ENCODE peak calls at places on chromosomes 1 and 21, in four cellular contexts. One of them, this sample, is unnamed.

GRCh38 chr1:147545133-147545532 is 3.8 kb downstream of the BCL9 start:
- DNase-seq in IMR-90: peak; percentile 63
- DNase-seq in K562: no peak
- DNase-seq in GM12878: peak; percentile 24
- DNase-seq in this sample: no peak

GRCh38 chr1:36567601-36568341 is 85.1 kb upstream of the CSF3R start:
- DNase-seq in IMR-90: no peak
- DNase-seq in K562: no peak
- DNase-seq in GM12878: no peak
- DNase-seq in this sample: no peak

GRCh38 chr1:244341455-244342450 is 110.0 kb downstream of the ADSS2 start:
- DNase-seq in IMR-90: no peak
- DNase-seq in K562: peak; percentile 69
- DNase-seq in GM12878: no peak
- DNase-seq in this sample: peak; percentile 93

GRCh38 chr21:45818904-45819285 is 162.7 kb upstream of the COL6A1 start:
- DNase-seq in IMR-90: peak; percentile 84
- DNase-seq in K562: no peak
- DNase-seq in GM12878: peak; percentile 21
- DNase-seq in this sample: no peak

GRCh38 chr1:182279724-182280506 is 111.7 kb downstream of the GLUL start:
- DNase-seq in IMR-90: no peak
- DNase-seq in K562: no peak
- DNase-seq in GM12878: no peak
- DNase-seq in this sample: no peak

GRCh38 chr1:165903672-165904071 is 76.3 kb downstream of the UCK2 start:
- DNase-seq in IMR-90: peak; percentile 80
- DNase-seq in K562: no peak
- DNase-seq in GM12878: no peak
- DNase-seq in this sample: peak; percentile 86

GRCh38 chr1:161119379-161120061 is 1.6 kb downstream of the NIT1 start:
- DNase-seq in IMR-90: peak; percentile 75
- DNase-seq in K562: peak; percentile 81
- DNase-seq in GM12878: no peak
- DNase-seq in this sample: peak; percentile 55

GRCh38 chr1:196002906-196003305 is 605.3 kb downstream of the KCNT2 start:
- DNase-seq in IMR-90: no peak
- DNase-seq in K562: no peak
- DNase-seq in GM12878: no peak
- DNase-seq in this sample: no peak

GRCh38 chr1:51284487-51284954 is 45.8 kb downstream of the TTC39A start:
- DNase-seq in IMR-90: peak; percentile 48
- DNase-seq in K562: peak; percentile 94
- DNase-seq in GM12878: no peak
- DNase-seq in this sample: peak; percentile 94

GRCh38 chr1:175725684-175726083 is 17.7 kb downstream of the TNR start:
- DNase-seq in IMR-90: peak; percentile 9
- DNase-seq in K562: peak; percentile 51
- DNase-seq in GM12878: no peak
- DNase-seq in this sample: peak; percentile 54

GRCh38 chr1:41319803-41320711 is 41.2 kb upstream of the FOXO6 start:
- DNase-seq in IMR-90: no peak
- DNase-seq in K562: no peak
- DNase-seq in GM12878: no peak
- DNase-seq in this sample: no peak

GRCh38 chr1:19476440-19477190 is 8.7 kb downstream of the CAPZB start:
- DNase-seq in IMR-90: peak; percentile 79
- DNase-seq in K562: peak; percentile 46
- DNase-seq in GM12878: peak; percentile 56
- DNase-seq in this sample: peak; percentile 97

GRCh38 chr1:155325596-155325893 is 4.9 kb downstream of the RUSC1 start:
- DNase-seq in IMR-90: no peak
- DNase-seq in K562: no peak
- DNase-seq in GM12878: no peak
- DNase-seq in this sample: no peak

GRCh38 chr1:39407889-39408640 is 83.4 kb upstream of the BMP8A start:
- DNase-seq in IMR-90: no peak
- DNase-seq in K562: no peak
- DNase-seq in GM12878: no peak
- DNase-seq in this sample: no peak

GRCh38 chr1:214566158-214567104 is 15.0 kb upstream of the PTPN14 start:
- DNase-seq in IMR-90: peak; percentile 94
- DNase-seq in K562: no peak
- DNase-seq in GM12878: no peak
- DNase-seq in this sample: peak; percentile 67

GRCh38 chr1:84539972-84540371 is 33.6 kb upstream of the GNG5 start:
- DNase-seq in IMR-90: peak; percentile 54
- DNase-seq in K562: no peak
- DNase-seq in GM12878: no peak
- DNase-seq in this sample: no peak

GRCh38 chr1:844472-845026 is 79.2 kb upstream of the SAMD11 start:
- DNase-seq in IMR-90: no peak
- DNase-seq in K562: no peak
- DNase-seq in GM12878: no peak
- DNase-seq in this sample: no peak

GRCh38 chr1:3366181-3367051 is 88.0 kb upstream of the ARHGEF16 start:
- DNase-seq in IMR-90: peak; percentile 10
- DNase-seq in K562: no peak
- DNase-seq in GM12878: no peak
- DNase-seq in this sample: no peak

GRCh38 chr1:116346943-116347673 is 25.9 kb upstream of the ATP1A1 start:
- DNase-seq in IMR-90: no peak
- DNase-seq in K562: no peak
- DNase-seq in GM12878: no peak
- DNase-seq in this sample: no peak

GRCh38 chr21:16305686-16306085 is 575.9 kb downstream of the USP25 start:
- DNase-seq in IMR-90: no peak
- DNase-seq in K562: no peak
- DNase-seq in GM12878: no peak
- DNase-seq in this sample: peak; percentile 85

GRCh38 chr1:174007846-174008245 is 14.3 kb downstream of the RC3H1 start:
- DNase-seq in IMR-90: peak; percentile 48
- DNase-seq in K562: no peak
- DNase-seq in GM12878: no peak
- DNase-seq in this sample: no peak

GRCh38 chr21:44575307-44576024 is 1.9 kb downstream of the KRTAP10-4 start:
- DNase-seq in IMR-90: no peak
- DNase-seq in K562: no peak
- DNase-seq in GM12878: no peak
- DNase-seq in this sample: no peak

GRCh38 chr1:109498161-109498801 is 4.4 kb downstream of the CYB561D1 start:
- DNase-seq in IMR-90: peak; percentile 46
- DNase-seq in K562: peak; percentile 46
- DNase-seq in GM12878: no peak
- DNase-seq in this sample: peak; percentile 48

GRCh38 chr1:113303252-113303651 is 87.1 kb upstream of the MAGI3 start:
- DNase-seq in IMR-90: no peak
- DNase-seq in K562: peak; percentile 47
- DNase-seq in GM12878: no peak
- DNase-seq in this sample: no peak

GRCh38 chr1:98903261-98903660 is 101.4 kb downstream of the PLPPR5 start:
- DNase-seq in IMR-90: peak; percentile 88
- DNase-seq in K562: no peak
- DNase-seq in GM12878: no peak
- DNase-seq in this sample: peak; percentile 91

GRCh38 chr1:164644774-164645634 is 86.0 kb downstream of the PBX1 start:
- DNase-seq in IMR-90: peak; percentile 70
- DNase-seq in K562: no peak
- DNase-seq in GM12878: no peak
- DNase-seq in this sample: no peak

GRCh38 chr1:186409091-186409490 is 33.5 kb downstream of the ODR4 start:
- DNase-seq in IMR-90: no peak
- DNase-seq in K562: no peak
- DNase-seq in GM12878: no peak
- DNase-seq in this sample: no peak

GRCh38 chr1:186403632-186404031 is 28.0 kb downstream of the ODR4 start:
- DNase-seq in IMR-90: no peak
- DNase-seq in K562: no peak
- DNase-seq in GM12878: no peak
- DNase-seq in this sample: no peak

DNA sequence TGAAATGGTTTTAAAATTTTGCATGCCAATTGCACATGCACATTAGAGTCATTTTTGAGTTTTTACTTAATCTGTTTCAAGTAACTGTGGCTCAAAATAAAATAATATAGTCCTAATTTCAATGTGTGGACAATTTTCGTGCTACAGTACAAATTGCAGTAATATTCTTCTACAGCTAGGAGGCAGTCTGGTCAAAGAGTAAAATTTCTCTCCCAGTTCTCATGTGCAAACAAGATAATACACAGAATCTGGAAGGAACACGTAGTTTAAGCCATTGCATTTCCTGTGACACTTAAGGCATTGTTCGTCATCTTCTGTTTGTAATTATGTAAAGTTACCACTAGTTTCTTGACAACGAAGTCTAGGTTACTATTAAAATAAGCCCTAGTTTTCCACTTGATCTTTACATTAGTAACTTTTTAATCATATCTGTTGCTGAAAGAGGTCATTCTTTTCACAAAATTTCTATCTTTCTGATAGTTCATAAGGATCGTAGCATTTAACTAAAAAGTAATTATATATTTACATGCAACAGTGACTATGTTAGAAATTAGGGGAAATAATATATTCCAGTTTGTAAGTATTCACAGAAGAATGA is 28.9 kb downstream of the ODR4 start:
- DNase-seq in IMR-90: peak; percentile 76
- DNase-seq in K562: peak; percentile 60
- DNase-seq in GM12878: no peak
- DNase-seq in this sample: peak; percentile 89
- TF ChIP-seq FOS in IMR-90: no peak
- TF ChIP-seq FOS in K562: no peak
- TF ChIP-seq FOS in GM12878: no peak
- TF ChIP-seq FOS in this sample: no peak

DNA sequence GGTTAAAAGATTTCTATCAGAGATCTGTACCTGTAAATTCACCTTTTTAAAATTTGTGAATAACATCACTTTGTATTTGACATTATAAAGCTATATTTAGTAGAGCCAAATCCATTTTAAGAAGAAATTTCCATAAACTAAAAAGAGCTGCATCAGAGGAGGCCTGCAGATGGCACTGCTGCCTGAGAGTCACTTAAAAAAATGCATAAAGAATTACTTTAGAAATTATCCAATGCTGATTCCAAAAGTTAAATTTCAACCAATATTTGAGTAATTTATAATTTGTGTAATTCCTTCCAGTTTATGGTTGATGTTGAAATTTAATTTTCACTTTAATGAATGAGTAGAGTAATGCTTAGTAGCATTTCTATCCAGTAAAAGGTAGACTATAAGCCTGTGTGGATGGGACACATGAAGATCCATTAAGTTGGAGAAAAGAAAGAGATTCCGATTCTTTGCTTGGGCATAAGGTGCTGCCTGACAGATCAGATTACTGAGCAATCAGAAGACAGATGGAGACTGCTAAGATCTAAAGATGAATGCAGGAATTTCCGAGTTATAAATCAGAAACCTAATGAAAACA is 20.7 kb upstream of the RPE65 start:
- DNase-seq in IMR-90: peak; percentile 41
- DNase-seq in K562: no peak
- DNase-seq in GM12878: no peak
- DNase-seq in this sample: peak; percentile 50
- TF ChIP-seq FOS in IMR-90: no peak
- TF ChIP-seq FOS in K562: no peak
- TF ChIP-seq FOS in GM12878: no peak
- TF ChIP-seq FOS in this sample: no peak

DNA sequence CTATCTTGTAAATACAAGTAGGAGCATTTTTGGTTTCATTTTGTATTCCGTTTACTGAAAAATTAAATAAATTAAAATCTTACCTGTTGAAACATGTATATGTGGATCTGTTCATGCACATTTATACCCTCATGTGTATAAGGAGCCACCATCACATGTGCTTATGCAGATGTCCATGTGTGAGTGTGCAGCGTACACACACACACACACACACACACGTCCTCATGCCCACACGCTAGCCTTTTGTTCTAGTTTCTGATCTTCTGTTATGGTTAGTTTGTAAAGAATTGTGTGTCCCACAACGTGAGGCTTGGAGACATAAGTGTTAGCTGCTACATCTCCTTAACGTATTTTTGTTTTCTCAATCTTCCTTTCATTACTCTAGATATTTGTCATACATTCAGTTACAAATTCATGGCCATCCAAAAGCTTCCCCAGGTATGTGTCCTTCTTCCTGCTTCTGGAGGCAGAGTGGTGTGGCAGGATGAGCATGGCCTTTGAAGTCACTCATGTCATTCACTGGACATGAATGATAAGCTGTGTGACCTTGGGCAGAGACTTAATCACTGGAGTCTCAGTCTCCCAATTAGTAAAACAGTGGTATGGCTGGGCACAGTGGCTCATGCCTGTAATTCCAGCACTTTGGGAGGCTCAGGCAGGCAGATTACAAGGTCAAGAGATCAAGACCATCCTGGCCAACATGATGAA is 54.6 kb downstream of the TENT5C start:
- DNase-seq in IMR-90: no peak
- DNase-seq in K562: no peak
- DNase-seq in GM12878: no peak
- DNase-seq in this sample: no peak
- TF ChIP-seq FOS in IMR-90: no peak
- TF ChIP-seq FOS in K562: no peak
- TF ChIP-seq FOS in GM12878: no peak
- TF ChIP-seq FOS in this sample: no peak

GRCh38 chr1:202217516-202217915 is 23.9 kb downstream of the LGR6 start:
- DNase-seq in IMR-90: no peak
- DNase-seq in K562: no peak
- DNase-seq in GM12878: no peak
- DNase-seq in this sample: no peak
- TF ChIP-seq FOS in IMR-90: no peak
- TF ChIP-seq FOS in K562: no peak
- TF ChIP-seq FOS in GM12878: no peak
- TF ChIP-seq FOS in this sample: no peak

DNA sequence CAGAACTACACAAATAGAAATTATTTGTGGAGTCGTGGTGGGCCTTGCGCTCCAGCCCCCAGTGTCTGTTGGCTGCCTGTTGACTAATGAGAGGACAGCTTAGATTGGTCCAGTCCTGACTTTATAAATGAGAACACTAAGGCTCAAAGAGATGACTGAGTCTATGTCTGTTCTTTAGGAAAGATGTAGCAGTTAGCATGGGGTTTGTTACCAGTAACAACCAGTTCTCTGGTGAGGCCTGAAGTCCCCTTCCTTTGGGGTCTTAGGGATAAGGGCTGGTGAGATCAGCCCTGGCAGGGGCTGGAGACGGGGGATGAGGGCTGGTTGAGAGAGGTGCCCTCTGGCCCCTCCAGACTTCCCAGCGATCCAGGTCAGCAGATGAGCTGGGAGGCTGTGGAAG is 9.1 kb downstream of the TOR3A start:
- DNase-seq in IMR-90: no peak
- DNase-seq in K562: no peak
- DNase-seq in GM12878: no peak
- DNase-seq in this sample: no peak
- TF ChIP-seq FOS in IMR-90: no peak
- TF ChIP-seq FOS in K562: no peak
- TF ChIP-seq FOS in GM12878: no peak
- TF ChIP-seq FOS in this sample: no peak

GRCh38 chr1:47208374-47208850 is 18.6 kb upstream of the PDZK1IP1 start:
- DNase-seq in IMR-90: no peak
- DNase-seq in K562: no peak
- DNase-seq in GM12878: no peak
- DNase-seq in this sample: no peak
- TF ChIP-seq FOS in IMR-90: no peak
- TF ChIP-seq FOS in K562: no peak
- TF ChIP-seq FOS in GM12878: no peak
- TF ChIP-seq FOS in this sample: no peak